ENCODE peak calls at places on chromosomes 12 and 14, in ten cellular contexts. D is cardiac muscle cell; I is left ventricle myocardium inferior; K is CD8-positive, alpha-beta T cell; J is thyroid gland; R is AG04450; H is mucosa of descending colon; B is DND-41; O is heart right ventricle; U is fibroblast of villous mesenchyme. S is an unnamed sample.

GRCh38 chr14:101151226-101151929 is 247.9 kb upstream of the RTL1 start:
- DNase-seq in D (no peak), I (no peak), K (no peak), J (no peak), R (no peak), H (no peak), B (no peak), O (no peak), U (no peak), S (no peak)

GRCh38 chr12:51009038-51009437 is 17.1 kb downstream of the SLC11A2 start:
- DNase-seq in D (no peak), I (peak), K (peak), J (peak), R (no peak), H (peak), B (peak), O (peak), U (peak), S (peak)

GRCh38 chr14:65170768-65171251 is 68.5 kb upstream of the MAX start:
- DNase-seq in D (peak), I (no peak), K (peak), J (no peak), R (peak), H (no peak), B (peak), O (peak), U (peak), S (no peak)

GRCh38 chr14:52043690-52044089 is 25.2 kb downstream of the NID2 start:
- DNase-seq in D (peak), I (no peak), K (peak), J (peak), R (no peak), H (no peak), B (peak), O (no peak), U (peak), S (peak)

GRCh38 chr12:90959538-90960139 is 4.7 kb upstream of the CCER1 start:
- DNase-seq in D (peak), I (no peak), K (no peak), J (no peak), R (no peak), H (peak), B (peak), O (peak), U (peak), S (no peak)

GRCh38 chr12:44589697-44590096 is 286.4 kb downstream of the NELL2 start:
- DNase-seq in D (no peak), I (no peak), K (no peak), J (no peak), R (no peak), H (no peak), B (no peak), O (no peak), U (no peak), S (no peak)

GRCh38 chr12:74370608-74371216 is 166.9 kb upstream of the ATXN7L3B start:
- DNase-seq in D (no peak), I (no peak), K (no peak), J (no peak), R (no peak), H (no peak), B (no peak), O (no peak), U (peak), S (no peak)

GRCh38 chr12:121534495-121535148 is 46.2 kb downstream of the KDM2B start:
- DNase-seq in D (no peak), I (no peak), K (peak), J (peak), R (no peak), H (no peak), B (no peak), O (no peak), U (no peak), S (peak)

GRCh38 chr12:113196996-113197395 is 11.5 kb downstream of the RITA1 start:
- DNase-seq in D (peak), I (peak), K (peak), J (peak), R (no peak), H (peak), B (peak), O (peak), U (peak), S (no peak)

GRCh38 chr12:118033331-118033730 is 16.8 kb downstream of the RFC5 start:
- DNase-seq in D (no peak), I (no peak), K (no peak), J (no peak), R (no peak), H (no peak), B (no peak), O (no peak), U (no peak), S (no peak)
- TF ChIP-seq CTCF in D (no peak), I (no peak), K (no peak), J (no peak), R (no peak), H (no peak), B (no peak), O (no peak), U (no peak), S (no peak)

DNA sequence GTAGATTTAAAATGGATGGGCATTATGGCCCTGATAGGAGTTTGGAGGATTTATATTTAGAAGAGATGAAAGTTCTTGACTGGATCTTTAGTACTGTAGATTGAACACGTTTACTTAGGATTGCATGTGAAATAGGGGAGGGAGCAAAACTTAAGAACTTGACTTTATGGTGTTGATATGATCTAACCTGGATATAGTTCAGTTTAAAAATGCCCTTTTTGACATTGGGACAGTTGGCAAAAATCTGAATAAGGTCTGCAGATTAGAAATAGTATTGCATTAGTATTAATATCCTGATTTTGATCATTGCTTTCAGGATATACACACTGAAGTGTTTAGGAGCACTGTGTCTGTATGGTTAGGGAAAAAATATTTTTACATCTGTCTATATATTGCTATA is 9.6 kb downstream of the TMBIM6 start:
- DNase-seq in D (no peak), I (no peak), K (no peak), J (no peak), R (no peak), H (no peak), B (no peak), O (no peak), U (no peak), S (no peak)
- TF ChIP-seq CTCF in D (no peak), I (no peak), K (no peak), J (no peak), R (no peak), H (no peak), B (no peak), O (no peak), U (no peak), S (no peak)

GRCh38 chr12:14957769-14958168 is 3.6 kb downstream of the ARHGDIB start:
- DNase-seq in D (no peak), I (no peak), K (no peak), J (no peak), R (no peak), H (no peak), B (no peak), O (no peak), U (no peak), S (no peak)
- TF ChIP-seq CTCF in D (no peak), I (no peak), K (no peak), J (no peak), R (no peak), H (no peak), B (no peak), O (no peak), U (no peak), S (no peak)

GRCh38 chr12:110600254-110600653 is 13.7 kb upstream of the TCTN1 start:
- DNase-seq in D (no peak), I (no peak), K (no peak), J (no peak), R (no peak), H (no peak), B (no peak), O (no peak), U (peak), S (no peak)
- TF ChIP-seq CTCF in D (peak), I (peak), K (peak), J (peak), R (peak), H (no peak), B (peak), O (peak), U (peak), S (peak)